ENCODE peak calls at places on chromosome 19, in nine cellular contexts. B, X, K, Y, H, Z, I, L and A are unnamed samples.

GRCh38 chr19:50398675-50399367 is 14.7 kb downstream of the POLD1 start:
- DNase-seq in B (no peak), X (no peak), K (no peak), Y (no peak), H (no peak), Z (no peak), I (no peak), L (no peak), A (no peak)

GRCh38 chr19:38792250-38793111 is 3.5 kb downstream of the LGALS7B start:
- DNase-seq in B (no peak), X (peak; percentile 36), K (no peak), Y (peak; percentile 18), H (peak; percentile 64), Z (peak; percentile 78), I (peak; percentile 82), L (peak; percentile 76), A (no peak)

GRCh38 chr19:51007488-51007887 is 6.1 kb upstream of the KLK8 start:
- DNase-seq in B (no peak), X (no peak), K (no peak), Y (no peak), H (no peak), Z (no peak), I (no peak), L (no peak), A (no peak)

GRCh38 chr19:54017266-54017665 is 25.8 kb downstream of the CACNG6 start:
- DNase-seq in B (no peak), X (no peak), K (no peak), Y (peak; percentile 31), H (peak; percentile 94), Z (no peak), I (no peak), L (no peak), A (no peak)

GRCh38 chr19:31141301-31141700 is 207.9 kb downstream of the TSHZ3 start:
- DNase-seq in B (no peak), X (no peak), K (no peak), Y (no peak), H (no peak), Z (no peak), I (no peak), L (no peak), A (no peak)

GRCh38 chr19:42362891-42363440 is 27.1 kb downstream of the CNFN start:
- DNase-seq in B (no peak), X (no peak), K (no peak), Y (no peak), H (no peak), Z (no peak), I (peak; percentile 23), L (no peak), A (no peak)

GRCh38 chr19:45440873-45441654 is 17.3 kb upstream of the ERCC1 start:
- DNase-seq in B (no peak), X (no peak), K (no peak), Y (peak; percentile 37), H (peak; percentile 58), Z (no peak), I (no peak), L (no peak), A (no peak)

GRCh38 chr19:17648786-17649185 is 39.4 kb downstream of the UNC13A start:
- DNase-seq in B (no peak), X (no peak), K (no peak), Y (no peak), H (no peak), Z (peak; percentile 18), I (no peak), L (peak; percentile 22), A (no peak)

GRCh38 chr19:48798937-48799336 is 11.9 kb downstream of the BCAT2 start:
- DNase-seq in B (no peak), X (no peak), K (peak; percentile 25), Y (no peak), H (no peak), Z (no peak), I (no peak), L (no peak), A (no peak)

GRCh38 chr19:42270346-42271044 is 1.4 kb downstream of the CIC start:
- DNase-seq in B (peak; percentile 60), X (peak; percentile 35), K (no peak), Y (peak; percentile 81), H (peak; percentile 55), Z (peak; percentile 82), I (no peak), L (peak; percentile 81), A (no peak)

GRCh38 chr19:6725513-6726231 is 5.2 kb upstream of the C3 start:
- DNase-seq in B (no peak), X (no peak), K (no peak), Y (no peak), H (no peak), Z (no peak), I (no peak), L (no peak), A (no peak)

GRCh38 chr19:9406798-9407352 is 28.5 kb downstream of the ZNF266 start:
- DNase-seq in B (peak; percentile 59), X (no peak), K (no peak), Y (peak; percentile 88), H (peak; percentile 92), Z (peak; percentile 88), I (peak; percentile 88), L (peak; percentile 65), A (no peak)

GRCh38 chr19:13152356-13152853 is 2.2 kb downstream of the IER2 start:
- DNase-seq in B (no peak), X (no peak), K (no peak), Y (no peak), H (no peak), Z (no peak), I (no peak), L (no peak), A (no peak)

GRCh38 chr19:13151605-13152355 is 1.6 kb downstream of the IER2 start:
- DNase-seq in B (peak; percentile 98), X (peak; percentile 93), K (no peak), Y (peak; percentile 95), H (peak; percentile 99), Z (peak; percentile 99), I (peak; percentile 99), L (peak; percentile 98), A (peak; percentile 83)

GRCh38 chr19:13150919-13151604 is 851 bp downstream of the IER2 start:
- DNase-seq in B (peak; percentile 57), X (no peak), K (no peak), Y (no peak), H (peak; percentile 27), Z (no peak), I (no peak), L (no peak), A (no peak)

GRCh38 chr19:13149628-13150186 is 468 bp downstream of the STX10 start:
- DNase-seq in B (no peak), X (no peak), K (no peak), Y (no peak), H (peak; percentile 63), Z (peak; percentile 73), I (peak; percentile 83), L (peak; percentile 87), A (no peak)

DNA sequence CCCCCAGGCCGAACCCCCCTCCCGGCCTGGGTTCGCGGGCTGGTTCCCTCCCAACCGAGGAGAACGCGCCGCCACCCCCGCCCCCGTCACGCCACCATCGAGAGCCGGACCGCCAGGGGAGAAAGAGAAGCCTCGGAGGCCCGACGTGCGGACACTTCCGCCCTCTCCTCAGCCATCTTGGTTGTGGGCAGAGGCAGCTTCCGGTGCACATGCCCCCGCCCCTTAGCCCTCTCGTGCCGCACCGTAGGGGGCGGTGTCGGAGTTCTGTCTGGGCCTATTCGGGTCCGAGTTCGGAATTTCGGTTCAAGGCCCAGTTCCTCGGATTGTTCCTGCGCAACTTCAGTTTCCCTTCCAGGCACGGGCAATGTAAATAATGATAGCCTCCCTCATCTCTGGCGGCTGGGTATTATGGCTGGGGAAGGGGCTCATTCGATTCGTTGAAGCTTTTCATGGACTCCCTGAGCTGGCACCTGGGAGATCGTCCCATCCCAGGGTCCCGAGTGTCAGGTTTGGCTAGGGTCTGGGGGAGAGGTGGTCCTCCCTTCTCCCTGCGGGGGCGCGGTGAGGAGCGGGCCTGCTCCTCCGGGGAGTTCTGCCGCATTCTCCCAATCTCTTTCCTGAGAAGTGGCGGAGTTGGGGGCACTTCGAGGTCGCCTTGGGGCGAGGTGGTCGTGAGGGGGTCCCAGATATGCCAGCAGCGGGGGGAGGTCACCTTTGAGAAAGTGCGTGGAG is at the start of the genes IER2 and STX10:
- DNase-seq in B (peak; percentile 96), X (peak; percentile 90), K (no peak), Y (peak; percentile 92), H (peak; percentile 97), Z (peak; percentile 98), I (peak; percentile 97), L (peak; percentile 96), A (peak; percentile 84)
- TF ChIP-seq CTCF in B (peak; percentile 80), X (peak; percentile 36), K (peak; percentile 59), Y (peak; percentile 38), H (peak; percentile 66), Z (peak; percentile 54), I (peak; percentile 63), L (peak; percentile 59), A (peak; percentile 52)

DNA sequence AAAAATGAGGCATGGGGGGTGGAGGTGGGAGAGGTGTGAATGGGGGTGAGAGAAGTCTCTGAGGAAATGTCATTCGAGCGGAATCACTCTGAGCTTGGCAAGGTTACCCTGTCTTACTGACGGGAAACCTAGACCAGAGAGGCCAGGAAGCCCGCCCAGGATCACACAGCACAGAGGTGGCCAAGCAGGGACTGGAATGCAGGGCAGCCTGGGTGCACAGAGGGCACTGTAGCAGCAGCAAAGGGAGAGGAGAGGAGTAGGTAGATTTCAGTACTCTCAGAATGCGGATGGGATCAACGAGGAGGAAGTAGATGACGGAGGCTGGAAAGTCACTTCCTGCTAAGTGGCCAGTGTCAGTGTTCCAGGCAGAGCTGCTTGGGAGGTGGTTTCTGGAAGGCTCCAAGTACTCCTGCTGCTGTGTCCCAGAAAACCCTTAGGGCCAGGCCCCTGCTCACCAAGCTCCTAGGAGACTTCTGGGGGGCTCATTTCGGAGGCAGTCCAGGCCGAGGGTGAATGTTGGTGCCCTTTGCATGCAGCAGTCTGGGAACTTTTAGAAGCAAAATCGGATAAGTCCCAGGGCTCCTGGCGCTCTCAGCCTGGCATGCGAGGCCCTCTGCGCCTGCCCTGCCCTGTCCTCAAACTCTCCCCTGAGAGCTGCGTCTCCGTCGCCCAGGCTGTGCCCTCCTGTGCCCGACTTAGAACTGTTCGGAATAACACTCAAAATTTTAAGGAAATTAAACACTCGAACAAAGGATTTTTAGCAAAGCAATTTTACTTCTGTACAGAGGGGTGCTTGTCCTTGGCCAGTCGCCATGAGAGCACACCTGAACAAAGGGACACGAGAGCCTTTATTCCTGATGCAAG is 33.5 kb downstream of the DNM2 start:
- DNase-seq in B (no peak), X (peak; percentile 41), K (no peak), Y (no peak), H (no peak), Z (no peak), I (no peak), L (peak; percentile 81), A (no peak)
- TF ChIP-seq CTCF in B (no peak), X (no peak), K (no peak), Y (no peak), H (no peak), Z (no peak), I (no peak), L (no peak), A (no peak)

GRCh38 chr19:15296841-15297415 is 35.4 kb downstream of the BRD4 start:
- DNase-seq in B (no peak), X (no peak), K (no peak), Y (no peak), H (no peak), Z (no peak), I (no peak), L (no peak), A (no peak)
- TF ChIP-seq CTCF in B (no peak), X (no peak), K (no peak), Y (no peak), H (no peak), Z (no peak), I (no peak), L (no peak), A (no peak)

GRCh38 chr19:799076-799881 is 2.0 kb downstream of the PTBP1 start:
- DNase-seq in B (no peak), X (no peak), K (no peak), Y (peak; percentile 53), H (peak; percentile 71), Z (no peak), I (no peak), L (no peak), A (no peak)
- TF ChIP-seq CTCF in B (no peak), X (no peak), K (peak; percentile 8), Y (peak; percentile 12), H (peak; percentile 36), Z (no peak), I (no peak), L (no peak), A (peak; percentile 1)